ENCODE peak calls at places on chromosomes 3 and 15, in nine cellular contexts. G is H4; Y is GM03348; I is T follicular helper cell; L is stimulated activated naive CD8-positive, alpha-beta T cell treated with anti-CD3 and anti-CD28 coated beads, Interleukin-15, amount 100 ng/mL, for 72 hours; P is effector memory CD8-positive, alpha-beta T cell; U is mammary epithelial cell; Q is LNCaP clone FGC; M is stimulated activated CD4-positive, alpha-beta T cell treated with anti-CD3 and anti-CD28 coated beads, TNF-alpha, amount 100 ng/mL, for 1 hour. E is an unnamed sample.
A peak's percentile ranks its signal among the peaks of the same experiment; 100 is the strongest.

GRCh38 chr15:91522609-91523332 is 330.7 kb upstream of the SLCO3A1 start:
- DNase-seq in G (peak; percentile 6), U (peak; percentile 66), M (no peak), L (no peak), I (no peak), P (no peak), Y (peak; percentile 61), Q (no peak), E (no peak)

GRCh38 chr3:58015524-58015915 is 7.3 kb downstream of the FLNB start:
- DNase-seq in L (no peak), Y (no peak), I (no peak), U (no peak), G (no peak), Q (no peak), P (no peak), M (no peak), E (no peak)

GRCh38 chr3:71584216-71585061 is 911 bp upstream of the FOXP1 start:
- DNase-seq in U (peak; percentile 39), M (no peak), P (peak; percentile 10), I (peak; percentile 12), Q (no peak), L (peak; percentile 70), G (peak; percentile 28), Y (peak; percentile 58), E (peak; percentile 8)

GRCh38 chr3:189188466-189188865 is 16.7 kb downstream of the TPRG1 start:
- DNase-seq in Y (no peak), G (no peak), P (no peak), L (no peak), I (no peak), M (no peak), Q (peak; percentile 92), U (no peak), E (no peak)

GRCh38 chr15:35657679-35658201 is 111.8 kb upstream of the DPH6 start:
- DNase-seq in Q (no peak), L (peak; percentile 28), Y (peak; percentile 55), I (no peak), M (no peak), U (peak; percentile 53), P (no peak), G (peak; percentile 31), E (no peak)

GRCh38 chr15:90836296-90836871 is 32.0 kb upstream of the FURIN start:
- DNase-seq in I (no peak), Q (no peak), P (no peak), G (peak; percentile 46), M (no peak), L (no peak), U (no peak), Y (peak; percentile 69), E (peak; percentile 19)

GRCh38 chr15:93048426-93048721 is 40.6 kb downstream of the RGMA start:
- DNase-seq in Y (no peak), U (no peak), L (no peak), M (no peak), I (no peak), P (no peak), G (no peak), Q (no peak), E (no peak)

GRCh38 chr3:106560451-106560966 is 691.7 kb upstream of the CBLB start:
- DNase-seq in P (no peak), G (peak; percentile 15), L (no peak), Y (peak; percentile 68), U (peak; percentile 84), Q (no peak), I (no peak), M (no peak), E (no peak)

GRCh38 chr3:25420885-25421284 is 7.2 kb upstream of the RARB start:
- DNase-seq in P (no peak), G (no peak), Y (no peak), U (peak; percentile 61), I (no peak), Q (no peak), M (no peak), L (no peak), E (no peak)

GRCh38 chr3:189588061-189588817 is 43.0 kb upstream of the TP63 start:
- DNase-seq in P (no peak), L (no peak), G (no peak), Q (peak; percentile 52), Y (peak; percentile 78), I (no peak), U (peak; percentile 90), M (no peak), E (no peak)

GRCh38 chr15:33608714-33609113 is 297.9 kb downstream of the RYR3 start:
- DNase-seq in Q (no peak), I (no peak), L (no peak), G (no peak), U (no peak), M (no peak), Y (no peak), P (no peak), E (no peak)

GRCh38 chr3:187020376-187020775 is 90.0 kb downstream of the ST6GAL1 start:
- DNase-seq in Q (no peak), Y (no peak), I (no peak), L (no peak), U (no peak), P (no peak), G (no peak), M (no peak), E (no peak)

GRCh38 chr15:99594916-99595315 is 29.1 kb downstream of the MEF2A start:
- DNase-seq in L (no peak), M (no peak), G (no peak), P (no peak), I (no peak), Y (no peak), Q (no peak), U (no peak), E (no peak)

GRCh38 chr3:57961828-57962447 is 46.3 kb upstream of the FLNB start:
- DNase-seq in Y (peak; percentile 49), I (no peak), Q (no peak), M (no peak), G (peak; percentile 19), L (no peak), U (peak; percentile 64), P (no peak), E (no peak)

GRCh38 chr15:51243774-51244173 is 94.6 kb downstream of the CYP19A1 start:
- DNase-seq in I (no peak), P (no peak), L (no peak), Y (no peak), M (no peak), Q (no peak), U (peak; percentile 76), G (peak; percentile 34), E (peak; percentile 47)

GRCh38 chr15:70156781-70157261 is 59.1 kb upstream of the TLE3 start:
- DNase-seq in G (no peak), U (peak; percentile 36), M (no peak), L (no peak), Y (peak; percentile 90), P (no peak), I (no peak), Q (peak; percentile 10), E (peak; percentile 57)

GRCh38 chr3:50227390-50228183 is 8.4 kb upstream of the GNAI2 start:
- DNase-seq in U (peak; percentile 96), G (peak; percentile 72), L (peak; percentile 93), I (peak; percentile 83), Y (peak; percentile 96), M (peak; percentile 79), P (peak; percentile 92), Q (peak; percentile 82), E (peak; percentile 85)

GRCh38 chr3:13648744-13649096 is 99.8 kb downstream of the FBLN2 start:
- DNase-seq in M (no peak), Q (no peak), P (no peak), L (no peak), I (no peak), Y (no peak), U (no peak), G (no peak), E (no peak)

GRCh38 chr3:57100046-57100695 is 39.7 kb downstream of the SPATA12 start:
- DNase-seq in U (peak; percentile 58), L (peak; percentile 54), Y (peak; percentile 79), P (peak; percentile 55), M (no peak), I (peak; percentile 31), Q (peak; percentile 23), G (peak; percentile 55), E (peak; percentile 71)

GRCh38 chr3:180265551-180265950 is 228.8 kb upstream of the PEX5L start:
- DNase-seq in Y (peak; percentile 62), G (no peak), U (peak; percentile 55), L (no peak), Q (no peak), M (no peak), P (no peak), I (no peak), E (no peak)